ENCODE peak calls at places on chromosomes 13 and 19, in ten cellular contexts. H is type B pancreatic cell; U is stimulated activated CD4-positive, alpha-beta T cell treated with anti-CD3 and anti-CD28 coated beads, Interleukin-1b, Interleukin-23, amount 100 ng/mL, for 48 hours; S is fibroblast of pulmonary artery; J is EL; L is heart left ventricle; I is ELR; E is CD8-positive, alpha-beta memory T cell; D is T-helper 17 cell; O is activated naive CD4-positive, alpha-beta T cell. B is an unnamed sample.
A peak's percentile ranks its signal among the peaks of the same experiment; 100 is the strongest.

GRCh38 chr13:25153736-25154135 is 18.4 kb downstream of the AMER2 start:
- DNase-seq in S (no peak), O (no peak), E (no peak), I (no peak), U (no peak), H (no peak), D (no peak), J (no peak), L (no peak), B (no peak)

GRCh38 chr19:2756921-2757881 is 17.4 kb upstream of the SLC39A3 start:
- DNase-seq in H (no peak), I (no peak), J (no peak), E (no peak), S (no peak), O (no peak), D (no peak), L (no peak), U (no peak), B (no peak)

GRCh38 chr13:44814836-44815235 is 174.4 kb downstream of the NUFIP1 start:
- DNase-seq in J (no peak), I (peak; percentile 27), L (no peak), S (no peak), O (no peak), H (no peak), E (no peak), D (no peak), U (no peak), B (no peak)

GRCh38 chr19:40006273-40006691 is 9.4 kb downstream of the ZNF546 start:
- DNase-seq in E (no peak), D (no peak), L (no peak), U (no peak), O (no peak), I (peak; percentile 91), S (peak; percentile 84), J (peak; percentile 92), H (no peak), B (no peak)

GRCh38 chr19:29549105-29550070 is 23.6 kb downstream of the VSTM2B start:
- DNase-seq in I (no peak), U (no peak), S (no peak), D (no peak), E (no peak), J (no peak), H (no peak), L (peak; percentile 18), O (no peak), B (no peak)

GRCh38 chr13:112892759-112893569 is 76.0 kb upstream of the MCF2L start:
- DNase-seq in H (no peak), D (no peak), O (no peak), U (no peak), J (no peak), I (no peak), L (peak; percentile 24), E (no peak), S (no peak), B (no peak)

GRCh38 chr13:79522583-79522982 is 41.6 kb downstream of the NDFIP2 start:
- DNase-seq in L (no peak), U (no peak), E (no peak), J (peak; percentile 53), D (no peak), S (peak; percentile 66), O (no peak), H (no peak), I (peak; percentile 29), B (no peak)

GRCh38 chr19:52188822-52189744 is 769 bp upstream of the PPP2R1A start:
- DNase-seq in S (no peak), D (peak; percentile 7), L (peak; percentile 100), I (peak; percentile 66), U (no peak), H (peak; percentile 75), J (no peak), O (no peak), E (no peak), B (peak; percentile 11)

GRCh38 chr19:44846455-44847143 is 502 bp downstream of the NECTIN2 start:
- DNase-seq in I (peak; percentile 46), S (peak; percentile 35), D (no peak), H (peak; percentile 86), O (no peak), J (peak; percentile 45), L (peak; percentile 39), E (no peak), U (no peak), B (no peak)

GRCh38 chr19:11422163-11423068 is 3.3 kb upstream of the RGL3 start:
- DNase-seq in O (no peak), J (peak; percentile 73), U (peak; percentile 69), E (peak; percentile 70), L (peak; percentile 79), S (peak; percentile 61), D (peak; percentile 43), I (peak; percentile 68), H (no peak), B (peak; percentile 48)

GRCh38 chr19:11269408-11269807 is 7.1 kb upstream of the DOCK6 start:
- DNase-seq in L (no peak), U (no peak), D (no peak), E (no peak), S (peak; percentile 39), I (peak; percentile 71), J (peak; percentile 29), O (no peak), H (no peak), B (no peak)

GRCh38 chr13:111115841-111116500 is 861 bp downstream of the ARHGEF7 start:
- DNase-seq in U (no peak), S (peak; percentile 59), O (no peak), E (no peak), H (no peak), L (peak; percentile 74), D (no peak), I (peak; percentile 56), J (peak; percentile 85), B (no peak)

GRCh38 chr19:1465191-1466016 is 13.6 kb downstream of the C19orf25 start:
- DNase-seq in O (no peak), E (no peak), L (no peak), H (no peak), U (peak; percentile 36), J (no peak), I (peak; percentile 56), S (no peak), D (no peak), B (no peak)

GRCh38 chr19:6503407-6504201 is 1.5 kb upstream of the TUBB4A start:
- DNase-seq in L (peak; percentile 44), O (no peak), I (no peak), J (no peak), D (no peak), S (no peak), H (no peak), E (no peak), U (no peak), B (no peak)

GRCh38 chr13:110306340-110306959 is 507 bp downstream of the COL4A1 start:
- DNase-seq in E (no peak), L (no peak), H (no peak), U (no peak), S (peak; percentile 68), O (no peak), D (no peak), J (peak; percentile 58), I (peak; percentile 62), B (no peak)

GRCh38 chr19:20422616-20423205 is 142.9 kb downstream of the ZNF737 start:
- DNase-seq in H (no peak), J (no peak), L (no peak), S (peak; percentile 1), I (no peak), D (no peak), O (no peak), U (no peak), E (no peak), B (no peak)

GRCh38 chr13:93249259-93249917 is 22.8 kb downstream of the GPC6 start:
- DNase-seq in E (no peak), H (no peak), D (no peak), J (peak; percentile 87), L (no peak), I (peak; percentile 94), S (peak; percentile 93), O (no peak), U (no peak), B (peak; percentile 58)

GRCh38 chr19:920051-920857 is 3.1 kb downstream of the KISS1R start:
- DNase-seq in E (peak; percentile 68), I (no peak), L (no peak), S (peak; percentile 30), D (peak; percentile 58), H (no peak), U (peak; percentile 74), J (peak; percentile 44), O (peak; percentile 26), B (no peak)

GRCh38 chr13:39297664-39298171 is 259.5 kb downstream of the NHLRC3 start:
- DNase-seq in U (no peak), S (peak; percentile 16), D (no peak), J (peak; percentile 9), O (no peak), I (no peak), L (no peak), E (no peak), H (no peak), B (no peak)

GRCh38 chr13:61756031-61756430 is 340.4 kb upstream of the PCDH20 start:
- DNase-seq in D (no peak), H (no peak), O (no peak), I (no peak), S (no peak), J (no peak), L (no peak), U (no peak), E (no peak), B (no peak)

GRCh38 chr19:21603431-21604153 is 98.2 kb downstream of the ZNF429 start:
- DNase-seq in E (no peak), H (no peak), J (peak; percentile 13), L (no peak), U (no peak), D (no peak), S (no peak), O (no peak), I (no peak), B (no peak)

GRCh38 chr13:87403748-87404432 is 267.3 kb upstream of the SLITRK5 start:
- DNase-seq in H (no peak), D (no peak), S (no peak), J (no peak), I (no peak), E (no peak), O (no peak), U (no peak), L (no peak), B (no peak)

GRCh38 chr13:109989686-109990085 is 203.3 kb upstream of the IRS2 start:
- DNase-seq in H (no peak), O (no peak), J (peak; percentile 62), E (no peak), S (peak; percentile 39), I (peak; percentile 70), U (no peak), D (no peak), L (no peak), B (no peak)

GRCh38 chr19:1699386-1699785 is 47.0 kb upstream of the TCF3 start:
- DNase-seq in H (no peak), I (no peak), J (no peak), L (no peak), U (no peak), E (no peak), O (no peak), S (no peak), D (no peak), B (no peak)

GRCh38 chr13:41565221-41565620 is 107.9 kb downstream of the RGCC start:
- DNase-seq in O (no peak), H (no peak), L (no peak), S (peak; percentile 85), E (no peak), I (peak; percentile 85), D (no peak), U (no peak), J (peak; percentile 87), B (no peak)

GRCh38 chr13:23724196-23724970 is 154.2 kb downstream of the TNFRSF19 start:
- DNase-seq in H (no peak), E (no peak), U (no peak), J (no peak), O (no peak), S (no peak), I (peak; percentile 69), D (no peak), L (no peak), B (no peak)

GRCh38 chr13:24911135-24911524 is 147.2 kb downstream of the RNF17 start:
- DNase-seq in H (no peak), O (no peak), E (no peak), L (no peak), D (no peak), U (peak; percentile 4), S (peak; percentile 39), I (peak; percentile 79), J (peak; percentile 65), B (peak; percentile 64)

GRCh38 chr13:110503037-110503901 is 58.3 kb downstream of the RAB20 start:
- DNase-seq in H (no peak), S (no peak), I (peak; percentile 84), L (peak; percentile 57), U (no peak), E (no peak), J (peak; percentile 55), O (no peak), D (no peak), B (no peak)

B was measured in A549.